ENCODE peak calls at places on chromosome 3, in six cellular contexts. M is cardiac muscle cell, R is psoas muscle, X is AG04450, L is BJ, T is GM23338. A is an unnamed sample.

GRCh38 chr3:61224823-61225222 is 26.4 kb downstream of the FHIT start:
- DNase-seq in M (peak; percentile 61), R (no peak), X (no peak), L (no peak), T (no peak), A (no peak)

GRCh38 chr3:124786491-124787241 is 56.4 kb downstream of the UMPS start:
- DNase-seq in M (no peak), R (no peak), X (no peak), L (no peak), T (no peak), A (no peak)

GRCh38 chr3:101932326-101933108 is 83.2 kb downstream of the NFKBIZ start:
- DNase-seq in M (no peak), R (no peak), X (no peak), L (no peak), T (no peak), A (no peak)

GRCh38 chr3:172221550-172221949 is 182.2 kb downstream of the FNDC3B start:
- DNase-seq in M (no peak), R (no peak), X (peak; percentile 23), L (peak; percentile 65), T (no peak), A (no peak)

GRCh38 chr3:126926684-126927404 is 56.1 kb upstream of the PLXNA1 start:
- DNase-seq in M (no peak), R (peak; percentile 80), X (peak; percentile 55), L (peak; percentile 42), T (no peak), A (peak; percentile 85)

GRCh38 chr3:124033360-124034015 is 41.6 kb upstream of the ROPN1 start:
- DNase-seq in M (peak; percentile 59), R (peak; percentile 27), X (no peak), L (no peak), T (peak; percentile 51), A (no peak)

GRCh38 chr3:139121513-139122220 is 77.0 kb upstream of the PRR23C start:
- DNase-seq in M (no peak), R (no peak), X (no peak), L (no peak), T (no peak), A (peak; percentile 16)

GRCh38 chr3:74630602-74631001 is 16.1 kb upstream of the CNTN3 start:
- DNase-seq in M (no peak), R (no peak), X (no peak), L (no peak), T (peak; percentile 25), A (no peak)

GRCh38 chr3:123026551-123027291 is 842 bp downstream of the SEMA5B start:
- DNase-seq in M (peak; percentile 52), R (peak; percentile 30), X (no peak), L (no peak), T (peak; percentile 87), A (no peak)

GRCh38 chr3:37751967-37752660 is 109.6 kb upstream of the CTDSPL start:
- DNase-seq in M (no peak), R (no peak), X (no peak), L (no peak), T (no peak), A (no peak)

GRCh38 chr3:153894857-153895256 is 226.3 kb upstream of the ARHGEF26 start:
- DNase-seq in M (no peak), R (no peak), X (no peak), L (no peak), T (no peak), A (no peak)

GRCh38 chr3:107956991-107957467 is 133.8 kb downstream of the CD47 start:
- DNase-seq in M (no peak), R (peak; percentile 78), X (no peak), L (peak; percentile 71), T (no peak), A (no peak)

GRCh38 chr3:113051827-113052226 is 61.0 kb downstream of the GTPBP8 start:
- DNase-seq in M (no peak), R (no peak), X (no peak), L (no peak), T (peak; percentile 9), A (no peak)

GRCh38 chr3:107947203-107947602 is 143.6 kb downstream of the CD47 start:
- DNase-seq in M (no peak), R (no peak), X (no peak), L (no peak), T (no peak), A (no peak)

GRCh38 chr3:120558784-120559227 is 37.3 kb upstream of the NDUFB4 start:
- DNase-seq in M (peak; percentile 90), R (peak; percentile 90), X (peak; percentile 76), L (peak; percentile 35), T (peak; percentile 97), A (peak; percentile 91)

GRCh38 chr3:13500133-13500885 is 20.2 kb downstream of the HDAC11 start:
- DNase-seq in M (peak; percentile 56), R (no peak), X (no peak), L (no peak), T (peak; percentile 78), A (peak; percentile 14)
- TF ChIP-seq CTCF in M (peak; percentile 71), R (peak; percentile 29), X (peak; percentile 58), L (peak; percentile 62), T (peak; percentile 78), A (peak; percentile 84)

GRCh38 chr3:134372405-134373277 is 1.6 kb downstream of the AMOTL2 start:
- DNase-seq in M (no peak), R (no peak), X (no peak), L (no peak), T (no peak), A (no peak)
- H3K4me3 ChIP-seq in M (peak overlapping the region; percentile 45), R (peak overlapping the region; percentile 86), X (peak overlapping the region; percentile 98), L (peak overlapping the region; percentile 97), T (peak overlapping the region; percentile 99), A (peak overlapping the region; percentile 92)

GRCh38 chr3:10707089-10707983 is 108.7 kb upstream of the SLC6A11 start:
- DNase-seq in M (peak; percentile 44), R (no peak), X (no peak), L (no peak), T (peak; percentile 67), A (no peak)
- H3K27me3 ChIP-seq in M (peaks cover 89% of the 10 kb centered on the region), R (peaks cover 68% of the 10 kb centered on the region), X (peaks cover 34% of the 10 kb centered on the region), L (peaks cover 20% of the 10 kb centered on the region), T (peaks cover 48% of the 10 kb centered on the region), A (peaks cover 32% of the 10 kb centered on the region)

DNA sequence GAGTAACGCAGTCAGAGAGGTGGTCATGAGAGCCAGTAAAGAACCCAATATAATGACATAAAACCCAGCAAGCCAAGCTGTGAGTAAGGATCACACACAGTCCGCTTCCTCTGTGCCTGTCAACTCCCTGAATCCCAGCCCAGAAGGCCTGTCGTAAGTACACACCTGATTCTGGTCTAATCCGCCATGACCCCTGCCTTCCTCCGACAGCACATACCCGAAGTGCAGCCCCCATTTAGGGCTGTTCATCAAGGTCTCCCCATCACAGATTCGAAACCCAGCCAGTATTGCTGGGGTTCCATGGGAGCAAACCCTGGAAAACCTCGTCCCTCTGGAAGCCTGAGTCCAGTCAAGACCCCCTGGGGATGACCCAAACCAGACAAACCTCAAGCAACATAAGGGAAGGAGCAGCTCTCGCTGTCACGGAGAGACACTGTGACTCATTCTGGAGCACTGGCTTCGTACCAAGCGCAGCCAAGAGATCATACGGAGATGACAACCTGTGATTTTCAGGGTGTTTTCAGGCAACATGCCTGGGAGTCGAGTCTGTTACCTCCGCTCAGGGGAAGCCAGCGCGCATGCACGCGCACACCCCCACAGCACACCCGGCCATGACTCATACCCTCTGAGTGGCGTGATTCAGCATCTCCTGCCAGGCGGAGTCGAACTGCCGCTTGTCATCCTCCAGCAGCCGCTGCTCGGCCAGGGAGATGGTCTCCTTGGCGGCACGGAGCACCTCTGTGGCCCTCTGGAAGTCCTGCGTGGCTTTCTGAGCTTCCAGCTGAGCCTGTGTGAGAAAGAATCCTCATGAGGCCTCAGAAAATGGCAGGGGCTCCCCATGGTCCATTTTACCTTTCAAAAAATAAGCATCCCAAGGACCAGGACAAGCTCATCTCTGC is 63.0 kb downstream of the SH3BP5 start:
- DNase-seq in M (no peak), R (peak; percentile 90), X (peak; percentile 76), L (peak; percentile 77), T (no peak), A (peak; percentile 97)
- TF ChIP-seq CTCF in M (no peak), R (no peak), X (no peak), L (no peak), T (no peak), A (no peak)